ENCODE peak calls at places on chromosomes 2 and 18, in ten cellular contexts. P is AG04450, E is mammary epithelial cell, W is GM20000, N is tibial artery, V is OCI-LY7, R is adrenal gland, L is neural crest cell, G is neural progenitor cell, X is brain microvascular endothelial cell. H is an unnamed sample.

GRCh38 chr2:123636232-123636631 is 388.9 kb upstream of the CNTNAP5 start:
- DNase-seq in P (no peak), X (no peak), N (no peak), V (no peak), G (no peak), L (no peak), R (no peak), W (no peak), E (no peak), H (no peak)

GRCh38 chr2:1915746-1916145 is 171.4 kb upstream of the PXDN start:
- DNase-seq in N (no peak), V (no peak), P (no peak), L (no peak), W (no peak), E (no peak), G (no peak), R (no peak), X (no peak), H (no peak)

GRCh38 chr2:216657086-216657855 is 24.1 kb downstream of the IGFBP2 start:
- DNase-seq in R (no peak), E (no peak), V (no peak), X (no peak), W (no peak), G (no peak), P (no peak), N (no peak), L (no peak), H (no peak)

GRCh38 chr2:68696554-68696953 is 38.1 kb upstream of the ARHGAP25 start:
- DNase-seq in G (no peak), W (no peak), E (no peak), N (no peak), P (no peak), V (no peak), R (no peak), L (no peak), X (no peak), H (no peak)

GRCh38 chr2:205698556-205699282 is 16.4 kb downstream of the NRP2 start:
- DNase-seq in V (no peak), L (no peak), N (no peak), E (peak), P (no peak), X (no peak), W (no peak), R (no peak), G (peak), H (no peak)

GRCh38 chr18:67864677-67865340 is 348.3 kb upstream of the DSEL start:
- DNase-seq in V (no peak), P (no peak), R (no peak), G (peak), N (no peak), L (no peak), W (no peak), X (peak), E (peak), H (no peak)

GRCh38 chr2:101272045-101272784 is 19.5 kb downstream of the CNOT11 start:
- DNase-seq in E (no peak), L (no peak), W (peak), V (no peak), R (no peak), P (no peak), N (no peak), X (no peak), G (no peak), H (no peak)

GRCh38 chr2:10377747-10378085 is 70.4 kb downstream of the ODC1 start:
- DNase-seq in R (no peak), E (no peak), L (no peak), V (no peak), G (no peak), P (no peak), W (no peak), X (no peak), N (no peak), H (no peak)

GRCh38 chr2:69387770-69388481 is 899 bp upstream of the GFPT1 start:
- DNase-seq in R (no peak), W (no peak), N (no peak), V (no peak), P (no peak), E (no peak), L (no peak), X (no peak), G (peak), H (no peak)

GRCh38 chr2:220001693-220002260 is 374.3 kb downstream of the SLC4A3 start:
- DNase-seq in X (no peak), P (no peak), V (no peak), E (no peak), G (no peak), N (no peak), W (no peak), R (no peak), L (no peak), H (no peak)

GRCh38 chr2:26299488-26300092 is 46.4 kb upstream of the SELENOI start:
- DNase-seq in V (no peak), E (peak), L (peak), R (peak), P (no peak), G (peak), X (peak), W (peak), N (no peak), H (peak)

GRCh38 chr2:84964406-84965191 is 6.4 kb upstream of the KCMF1 start:
- DNase-seq in W (no peak), P (no peak), R (peak), L (no peak), N (peak), V (no peak), E (no peak), G (no peak), X (no peak), H (no peak)

GRCh38 chr2:196486145-196486544 is 153.4 kb upstream of the CCDC150 start:
- DNase-seq in L (no peak), N (no peak), R (no peak), V (no peak), X (peak), W (no peak), P (no peak), G (no peak), E (no peak), H (no peak)

GRCh38 chr2:118124293-118124891 is 36.1 kb downstream of the INSIG2 start:
- DNase-seq in R (no peak), P (no peak), L (no peak), G (no peak), V (no peak), X (no peak), N (no peak), W (no peak), E (no peak), H (no peak)

GRCh38 chr2:172226244-172227061 is 123.8 kb upstream of the DLX2 start:
- DNase-seq in N (no peak), P (no peak), X (no peak), V (peak), W (no peak), R (no peak), G (no peak), L (no peak), E (peak), H (no peak)

GRCh38 chr2:219570194-219570923 is 980 bp downstream of the OBSL1 start:
- DNase-seq in W (peak), P (no peak), E (peak), X (no peak), R (peak), N (no peak), V (no peak), L (no peak), G (peak), H (peak)

GRCh38 chr2:42372474-42372787 is 11.4 kb upstream of the COX7A2L start:
- DNase-seq in V (no peak), L (no peak), N (no peak), X (no peak), P (no peak), R (no peak), W (no peak), G (no peak), E (no peak), H (no peak)

DNA sequence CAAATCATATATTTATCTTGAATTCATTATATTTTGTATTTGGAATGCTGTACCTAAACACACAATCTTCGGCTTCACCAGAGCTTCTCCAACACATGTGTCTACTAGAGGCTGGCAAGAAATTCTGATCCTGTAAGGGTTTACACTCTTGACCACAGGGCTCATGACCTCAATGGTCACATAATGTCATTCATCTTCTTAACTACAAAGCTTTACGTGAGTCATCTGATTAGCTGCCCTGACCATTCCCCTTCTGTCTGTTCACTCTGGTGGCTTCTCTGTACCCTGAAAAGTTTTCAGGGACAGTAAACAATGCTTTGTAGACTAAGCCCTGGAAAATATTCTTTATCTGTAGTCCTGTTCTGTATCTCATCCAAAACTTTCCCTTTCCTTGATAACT is 423.9 kb downstream of the CMPK2 start:
- DNase-seq in V (no peak), G (no peak), R (no peak), N (no peak), W (no peak), E (no peak), X (no peak), P (no peak), L (no peak), H (no peak)
- TF ChIP-seq CTCF in V (no peak), G (no peak), R (no peak), N (no peak), W (no peak), E (no peak), X (no peak), P (no peak), L (no peak), H (no peak)

DNA sequence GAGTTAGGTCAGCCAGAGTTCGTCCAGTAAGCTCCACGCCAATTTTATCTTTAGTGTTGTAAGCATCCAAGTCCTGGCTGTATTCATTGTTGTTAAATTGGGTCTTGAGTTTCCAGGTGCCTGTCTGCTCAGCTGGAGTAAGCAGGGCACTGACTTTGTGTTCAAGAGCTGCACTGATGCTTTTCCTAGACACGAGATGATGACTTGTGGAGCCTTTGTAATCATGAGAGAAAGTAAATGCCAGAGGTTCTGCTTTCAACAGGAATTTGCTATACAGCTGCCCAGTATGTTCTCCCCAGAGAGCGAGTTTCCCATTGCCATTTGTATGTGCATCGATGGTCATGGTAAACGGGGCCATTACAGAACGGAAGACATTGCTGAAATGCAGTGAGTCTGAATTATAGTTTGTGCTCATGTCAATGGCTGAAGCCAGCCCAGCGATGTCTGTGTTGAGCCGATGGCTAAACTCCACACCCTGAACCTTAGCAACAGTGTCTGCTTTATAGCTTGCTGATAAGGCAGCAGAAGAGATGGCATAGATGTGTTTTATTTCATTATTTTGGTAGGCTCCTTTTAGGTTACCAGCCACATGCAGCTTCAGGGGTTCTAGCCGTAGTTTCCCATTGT is 32.9 kb downstream of the APOB start:
- DNase-seq in R (no peak), V (no peak), L (no peak), P (no peak), E (no peak), W (no peak), X (no peak), G (no peak), N (no peak), H (no peak)
- TF ChIP-seq CTCF in R (no peak), V (no peak), L (no peak), P (no peak), E (no peak), W (no peak), X (no peak), G (no peak), N (no peak), H (no peak)

GRCh38 chr2:46213906-46214305 is 83.3 kb upstream of the EPAS1 start:
- DNase-seq in W (no peak), R (no peak), G (no peak), N (no peak), L (no peak), P (no peak), E (no peak), V (no peak), X (no peak), H (no peak)

DNA sequence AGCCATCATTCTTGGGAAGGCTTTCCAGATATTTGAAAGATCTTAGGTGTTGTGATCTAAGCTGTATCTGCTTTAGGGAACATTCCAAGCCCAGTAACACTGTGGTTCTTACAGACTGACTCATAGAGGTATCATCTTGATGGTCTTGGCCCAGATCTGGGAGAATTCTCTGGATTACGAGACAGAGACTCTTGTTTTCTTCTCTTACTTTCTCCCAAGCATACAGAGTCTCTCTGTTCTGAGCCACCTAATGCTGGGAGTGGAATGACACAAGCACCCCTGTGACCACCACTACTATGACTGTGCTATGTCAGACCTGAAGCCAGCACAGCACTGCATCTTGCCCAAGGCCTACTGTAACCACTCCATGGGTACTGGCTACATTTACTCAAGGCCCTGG is 81.0 kb upstream of the EPAS1 start:
- DNase-seq in X (peak), P (peak), G (no peak), E (peak), N (no peak), W (no peak), L (no peak), R (no peak), V (no peak), H (no peak)
- TF ChIP-seq CTCF in X (no peak), P (no peak), G (no peak), E (no peak), N (no peak), W (no peak), L (no peak), R (no peak), V (no peak), H (no peak)

DNA sequence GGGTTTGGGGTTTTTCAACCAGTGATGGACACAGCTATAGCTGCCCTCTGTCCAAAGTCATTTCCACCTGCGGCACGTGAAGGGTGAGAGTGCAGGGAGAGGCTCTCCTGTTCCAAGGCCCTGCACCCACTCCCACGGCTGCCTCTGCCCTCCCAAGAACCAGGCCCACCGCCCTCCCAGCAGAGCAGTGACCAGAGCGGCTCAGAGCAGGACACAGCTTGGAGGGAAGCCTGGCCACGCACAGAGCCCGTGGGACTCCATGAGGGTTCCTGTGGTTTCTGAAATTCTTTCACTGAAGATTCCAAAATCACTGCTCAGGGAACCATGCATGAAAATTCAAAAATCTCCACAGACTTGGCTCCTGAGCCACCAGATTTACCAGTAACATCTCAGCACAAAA is 67.3 kb upstream of the SALL3 start:
- DNase-seq in R (no peak), P (no peak), E (no peak), N (no peak), W (no peak), G (no peak), V (no peak), L (no peak), X (no peak), H (no peak)
- TF ChIP-seq CTCF in R (no peak), P (no peak), E (no peak), N (no peak), W (no peak), G (no peak), V (no peak), L (no peak), X (no peak), H (no peak)

GRCh38 chr2:176494949-176495353 is 225.7 kb downstream of the MTX2 start:
- DNase-seq in P (no peak), V (no peak), R (peak), X (no peak), W (no peak), G (no peak), L (no peak), N (peak), E (no peak), H (no peak)

GRCh38 chr2:176491172-176491904 is 222.1 kb downstream of the MTX2 start:
- DNase-seq in V (peak), W (peak), L (no peak), G (no peak), R (no peak), P (peak), E (peak), X (peak), N (peak), H (no peak)

GRCh38 chr2:176492583-176492982 is 223.3 kb downstream of the MTX2 start:
- DNase-seq in N (no peak), E (no peak), V (no peak), L (no peak), X (no peak), P (no peak), R (no peak), W (no peak), G (no peak), H (no peak)

GRCh38 chr2:176493909-176494308 is 224.7 kb downstream of the MTX2 start:
- DNase-seq in E (no peak), R (no peak), G (no peak), L (no peak), N (no peak), V (no peak), P (no peak), W (no peak), X (no peak), H (no peak)

DNA sequence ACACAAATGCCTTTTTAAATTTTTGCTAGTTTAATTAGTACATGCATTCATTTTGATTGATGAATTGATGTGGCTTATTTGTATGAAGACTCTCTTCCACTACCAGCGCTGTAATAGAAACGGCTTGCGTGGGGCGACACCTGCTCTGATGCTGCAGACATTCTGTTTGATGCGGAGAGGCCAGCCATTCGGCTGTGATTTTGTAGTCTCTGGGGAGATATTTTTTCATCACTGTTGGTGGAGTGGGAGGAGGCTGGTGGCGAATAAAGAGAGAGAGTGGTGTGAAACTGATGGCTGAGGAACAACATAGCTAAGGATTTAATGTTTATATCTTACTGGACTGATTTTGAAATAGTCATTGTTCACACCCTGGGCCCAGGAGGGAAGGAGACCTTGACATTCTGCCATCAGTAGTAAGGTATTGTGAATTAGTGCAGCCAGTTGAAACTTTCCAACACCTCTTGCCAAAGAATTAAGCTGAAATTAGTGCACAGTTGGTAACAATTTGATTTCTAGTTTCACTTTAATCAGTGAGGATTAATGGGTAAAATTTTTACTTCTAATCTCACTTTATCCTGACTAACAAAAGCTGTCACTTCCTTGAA is 224.1 kb downstream of the MTX2 start:
- DNase-seq in G (no peak), R (no peak), L (no peak), W (no peak), X (no peak), E (no peak), P (no peak), V (no peak), N (no peak), H (no peak)
- TF ChIP-seq CTCF in G (no peak), R (no peak), L (no peak), W (no peak), X (no peak), E (no peak), P (no peak), V (no peak), N (no peak), H (no peak)

GRCh38 chr2:227377461-227378351 is 1.4 kb downstream of the TM4SF20 start:
- DNase-seq in N (no peak), L (no peak), G (no peak), P (no peak), V (no peak), X (no peak), W (no peak), R (no peak), E (no peak), H (no peak)
- TF ChIP-seq CTCF in N (no peak), L (no peak), G (no peak), P (no peak), V (peak), X (no peak), W (no peak), R (no peak), E (no peak), H (no peak)

H was measured in nephron progenitor cell.